ENCODE peak calls at places on chromosomes 13 and 19, in seven cellular contexts. One of them, this sample, is unnamed.

GRCh38 chr19:41849067-41849466 is 4.2 kb downstream of the DMRTC2 start:
- DNase-seq in HCT116: no peak
- DNase-seq in SK-N-SH: no peak
- DNase-seq in HepG2: no peak
- DNase-seq in K562: no peak
- DNase-seq in HL-60: no peak
- DNase-seq in GM12878: no peak
- DNase-seq in this sample: no peak

GRCh38 chr13:30676672-30677071 is 58.7 kb upstream of the ALOX5AP start:
- DNase-seq in HCT116: no peak
- DNase-seq in SK-N-SH: no peak
- DNase-seq in HepG2: peak; percentile 26
- DNase-seq in K562: no peak
- DNase-seq in HL-60: no peak
- DNase-seq in GM12878: no peak
- DNase-seq in this sample: no peak

GRCh38 chr19:35357867-35358573 is at the start of gene FFAR3:
- DNase-seq in HCT116: no peak
- DNase-seq in SK-N-SH: no peak
- DNase-seq in HepG2: no peak
- DNase-seq in K562: no peak
- DNase-seq in HL-60: peak; percentile 45
- DNase-seq in GM12878: no peak
- DNase-seq in this sample: no peak

GRCh38 chr19:47545061-47545948 is 27.6 kb downstream of the ZNF541 start:
- DNase-seq in HCT116: no peak
- DNase-seq in SK-N-SH: no peak
- DNase-seq in HepG2: no peak
- DNase-seq in K562: no peak
- DNase-seq in HL-60: no peak
- DNase-seq in GM12878: no peak
- DNase-seq in this sample: no peak

GRCh38 chr19:20035935-20036334 is 3.4 kb downstream of the ZNF682 start:
- DNase-seq in HCT116: no peak
- DNase-seq in SK-N-SH: no peak
- DNase-seq in HepG2: no peak
- DNase-seq in K562: no peak
- DNase-seq in HL-60: no peak
- DNase-seq in GM12878: no peak
- DNase-seq in this sample: no peak

GRCh38 chr13:102392810-102393209 is 9.0 kb downstream of the FGF14 start:
- DNase-seq in HCT116: no peak
- DNase-seq in SK-N-SH: no peak
- DNase-seq in HepG2: no peak
- DNase-seq in K562: no peak
- DNase-seq in HL-60: no peak
- DNase-seq in GM12878: no peak
- DNase-seq in this sample: no peak

GRCh38 chr19:5974721-5975387 is 3.1 kb downstream of the RANBP3 start:
- DNase-seq in HCT116: no peak
- DNase-seq in SK-N-SH: no peak
- DNase-seq in HepG2: peak; percentile 93
- DNase-seq in K562: no peak
- DNase-seq in HL-60: no peak
- DNase-seq in GM12878: peak; percentile 16
- DNase-seq in this sample: no peak

GRCh38 chr13:80100636-80101035 is 240.3 kb downstream of the SPRY2 start:
- DNase-seq in HCT116: no peak
- DNase-seq in SK-N-SH: no peak
- DNase-seq in HepG2: no peak
- DNase-seq in K562: no peak
- DNase-seq in HL-60: no peak
- DNase-seq in GM12878: no peak
- DNase-seq in this sample: no peak

GRCh38 chr19:39139305-39140194 is 14.0 kb downstream of the PAK4 start:
- DNase-seq in HCT116: no peak
- DNase-seq in SK-N-SH: no peak
- DNase-seq in HepG2: no peak
- DNase-seq in K562: no peak
- DNase-seq in HL-60: no peak
- DNase-seq in GM12878: no peak
- DNase-seq in this sample: no peak

GRCh38 chr13:111123221-111123620 is 8.1 kb downstream of the ARHGEF7 start:
- DNase-seq in HCT116: no peak
- DNase-seq in SK-N-SH: peak; percentile 62
- DNase-seq in HepG2: no peak
- DNase-seq in K562: no peak
- DNase-seq in HL-60: no peak
- DNase-seq in GM12878: no peak
- DNase-seq in this sample: no peak

GRCh38 chr19:43767316-43767715 is 12.6 kb upstream of the SMG9 start:
- DNase-seq in HCT116: no peak
- DNase-seq in SK-N-SH: no peak
- DNase-seq in HepG2: no peak
- DNase-seq in K562: no peak
- DNase-seq in HL-60: no peak
- DNase-seq in GM12878: no peak
- DNase-seq in this sample: no peak

GRCh38 chr13:113947321-113948033 is 26.4 kb downstream of the C13orf46 start:
- DNase-seq in HCT116: peak; percentile 12
- DNase-seq in SK-N-SH: no peak
- DNase-seq in HepG2: no peak
- DNase-seq in K562: peak; percentile 32
- DNase-seq in HL-60: no peak
- DNase-seq in GM12878: no peak
- DNase-seq in this sample: no peak

GRCh38 chr13:30932481-30933333 is at the start of gene TEX26:
- DNase-seq in HCT116: no peak
- DNase-seq in SK-N-SH: no peak
- DNase-seq in HepG2: no peak
- DNase-seq in K562: no peak
- DNase-seq in HL-60: no peak
- DNase-seq in GM12878: no peak
- DNase-seq in this sample: no peak

GRCh38 chr19:43700368-43701015 is 15.4 kb upstream of the IRGC start:
- DNase-seq in HCT116: no peak
- DNase-seq in SK-N-SH: no peak
- DNase-seq in HepG2: no peak
- DNase-seq in K562: no peak
- DNase-seq in HL-60: peak; percentile 51
- DNase-seq in GM12878: no peak
- DNase-seq in this sample: no peak

GRCh38 chr13:30585748-30586262 is 31.9 kb upstream of the USPL1 start:
- DNase-seq in HCT116: no peak
- DNase-seq in SK-N-SH: no peak
- DNase-seq in HepG2: no peak
- DNase-seq in K562: no peak
- DNase-seq in HL-60: no peak
- DNase-seq in GM12878: no peak
- DNase-seq in this sample: no peak

GRCh38 chr13:33640832-33641231 is 177.1 kb upstream of the RFC3 start:
- DNase-seq in HCT116: no peak
- DNase-seq in SK-N-SH: no peak
- DNase-seq in HepG2: peak; percentile 90
- DNase-seq in K562: no peak
- DNase-seq in HL-60: no peak
- DNase-seq in GM12878: no peak
- DNase-seq in this sample: no peak

GRCh38 chr13:33639640-33640080 is 178.3 kb upstream of the RFC3 start:
- DNase-seq in HCT116: no peak
- DNase-seq in SK-N-SH: no peak
- DNase-seq in HepG2: peak; percentile 43
- DNase-seq in K562: no peak
- DNase-seq in HL-60: no peak
- DNase-seq in GM12878: peak; percentile 40
- DNase-seq in this sample: no peak

GRCh38 chr13:33637978-33638743 is 179.8 kb upstream of the RFC3 start:
- DNase-seq in HCT116: no peak
- DNase-seq in SK-N-SH: no peak
- DNase-seq in HepG2: no peak
- DNase-seq in K562: no peak
- DNase-seq in HL-60: no peak
- DNase-seq in GM12878: no peak
- DNase-seq in this sample: no peak

GRCh38 chr13:33636955-33637670 is 180.8 kb upstream of the RFC3 start:
- DNase-seq in HCT116: no peak
- DNase-seq in SK-N-SH: no peak
- DNase-seq in HepG2: no peak
- DNase-seq in K562: no peak
- DNase-seq in HL-60: no peak
- DNase-seq in GM12878: no peak
- DNase-seq in this sample: no peak

DNA sequence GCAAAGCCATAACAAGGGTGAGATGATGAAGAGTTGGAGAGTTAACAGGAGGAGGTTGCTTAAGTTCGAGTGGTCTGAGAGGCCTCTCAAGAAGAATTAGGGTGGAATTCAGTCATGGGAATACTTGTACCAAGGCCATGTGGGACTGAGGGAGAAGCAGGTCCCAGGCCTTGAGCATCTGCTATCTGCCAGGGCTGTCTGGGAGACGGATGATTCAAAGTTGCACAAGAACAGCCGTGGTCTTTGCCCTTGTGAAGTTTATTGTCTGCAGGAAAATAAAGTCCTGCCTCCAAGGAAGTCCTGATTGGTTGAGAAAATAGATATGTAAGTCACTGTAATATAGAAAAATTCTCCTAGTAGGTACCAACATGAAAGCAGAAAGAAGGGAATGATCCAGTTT is 178.8 kb upstream of the RFC3 start:
- DNase-seq in HCT116: no peak
- DNase-seq in SK-N-SH: no peak
- DNase-seq in HepG2: peak; percentile 66
- DNase-seq in K562: no peak
- DNase-seq in HL-60: no peak
- DNase-seq in GM12878: no peak
- DNase-seq in this sample: no peak
- TF ChIP-seq POLR2AphosphoS5 in HCT116: no peak
- TF ChIP-seq POLR2AphosphoS5 in SK-N-SH: no peak
- TF ChIP-seq POLR2AphosphoS5 in HepG2: no peak
- TF ChIP-seq POLR2AphosphoS5 in K562: no peak
- TF ChIP-seq POLR2AphosphoS5 in HL-60: no peak
- TF ChIP-seq POLR2AphosphoS5 in GM12878: no peak
- TF ChIP-seq POLR2AphosphoS5 in this sample: no peak

GRCh38 chr13:27922974-27923612 is 3.3 kb downstream of the PDX1 start:
- DNase-seq in HCT116: no peak
- DNase-seq in SK-N-SH: no peak
- DNase-seq in HepG2: no peak
- DNase-seq in K562: no peak
- DNase-seq in HL-60: no peak
- DNase-seq in GM12878: no peak
- DNase-seq in this sample: no peak
- TF ChIP-seq REST in HCT116: no peak
- TF ChIP-seq REST in SK-N-SH: no peak
- TF ChIP-seq REST in HepG2: no peak
- TF ChIP-seq REST in K562: no peak
- TF ChIP-seq REST in HL-60: no peak
- TF ChIP-seq REST in GM12878: no peak
- TF ChIP-seq REST in this sample: no peak

GRCh38 chr19:34134190-34135032 is 37.9 kb upstream of the LSM14A start:
- DNase-seq in HCT116: peak; percentile 66
- DNase-seq in SK-N-SH: peak; percentile 100
- DNase-seq in HepG2: peak; percentile 70
- DNase-seq in K562: peak; percentile 99
- DNase-seq in HL-60: peak; percentile 54
- DNase-seq in GM12878: peak; percentile 56
- DNase-seq in this sample: peak; percentile 47

GRCh38 chr19:34135033-34135370 is 37.3 kb upstream of the LSM14A start:
- DNase-seq in HCT116: no peak
- DNase-seq in SK-N-SH: no peak
- DNase-seq in HepG2: no peak
- DNase-seq in K562: no peak
- DNase-seq in HL-60: no peak
- DNase-seq in GM12878: no peak
- DNase-seq in this sample: no peak

GRCh38 chr19:34136127-34136526 is 36.2 kb upstream of the LSM14A start:
- DNase-seq in HCT116: no peak
- DNase-seq in SK-N-SH: no peak
- DNase-seq in HepG2: no peak
- DNase-seq in K562: no peak
- DNase-seq in HL-60: no peak
- DNase-seq in GM12878: no peak
- DNase-seq in this sample: no peak

GRCh38 chr19:34131100-34131499 is 41.2 kb upstream of the LSM14A start:
- DNase-seq in HCT116: no peak
- DNase-seq in SK-N-SH: no peak
- DNase-seq in HepG2: no peak
- DNase-seq in K562: no peak
- DNase-seq in HL-60: no peak
- DNase-seq in GM12878: no peak
- DNase-seq in this sample: no peak

DNA sequence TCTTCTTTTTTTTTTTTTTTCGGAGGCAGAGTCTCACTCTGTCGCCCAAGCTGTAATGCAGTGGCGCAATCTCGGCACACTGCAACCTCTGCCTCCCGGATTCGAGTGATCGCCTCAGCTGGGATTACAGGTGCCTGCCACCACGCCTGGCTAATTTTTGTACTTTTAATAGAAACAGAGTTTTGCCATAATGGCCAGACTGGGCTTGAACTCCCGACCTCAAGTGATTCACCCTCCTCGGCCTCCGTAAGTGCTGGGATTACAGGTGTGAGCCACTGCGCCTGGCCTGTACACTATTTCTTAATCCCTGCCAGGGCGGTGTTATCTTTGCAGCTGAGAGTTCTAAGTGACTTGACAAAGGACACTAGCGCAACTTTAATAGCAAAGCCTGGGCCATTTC is 36.9 kb upstream of the LSM14A start:
- DNase-seq in HCT116: no peak
- DNase-seq in SK-N-SH: no peak
- DNase-seq in HepG2: no peak
- DNase-seq in K562: no peak
- DNase-seq in HL-60: no peak
- DNase-seq in GM12878: no peak
- DNase-seq in this sample: no peak
- H3K4me3 ChIP-seq in HCT116: peak overlapping the region; percentile 82
- H3K4me3 ChIP-seq in SK-N-SH: no peak overlapping the region
- H3K4me3 ChIP-seq in HepG2: no peak overlapping the region
- H3K4me3 ChIP-seq in K562: no peak overlapping the region
- H3K4me3 ChIP-seq in HL-60: no peak overlapping the region
- H3K4me3 ChIP-seq in GM12878: no peak overlapping the region
- H3K4me3 ChIP-seq in this sample: no peak overlapping the region

DNA sequence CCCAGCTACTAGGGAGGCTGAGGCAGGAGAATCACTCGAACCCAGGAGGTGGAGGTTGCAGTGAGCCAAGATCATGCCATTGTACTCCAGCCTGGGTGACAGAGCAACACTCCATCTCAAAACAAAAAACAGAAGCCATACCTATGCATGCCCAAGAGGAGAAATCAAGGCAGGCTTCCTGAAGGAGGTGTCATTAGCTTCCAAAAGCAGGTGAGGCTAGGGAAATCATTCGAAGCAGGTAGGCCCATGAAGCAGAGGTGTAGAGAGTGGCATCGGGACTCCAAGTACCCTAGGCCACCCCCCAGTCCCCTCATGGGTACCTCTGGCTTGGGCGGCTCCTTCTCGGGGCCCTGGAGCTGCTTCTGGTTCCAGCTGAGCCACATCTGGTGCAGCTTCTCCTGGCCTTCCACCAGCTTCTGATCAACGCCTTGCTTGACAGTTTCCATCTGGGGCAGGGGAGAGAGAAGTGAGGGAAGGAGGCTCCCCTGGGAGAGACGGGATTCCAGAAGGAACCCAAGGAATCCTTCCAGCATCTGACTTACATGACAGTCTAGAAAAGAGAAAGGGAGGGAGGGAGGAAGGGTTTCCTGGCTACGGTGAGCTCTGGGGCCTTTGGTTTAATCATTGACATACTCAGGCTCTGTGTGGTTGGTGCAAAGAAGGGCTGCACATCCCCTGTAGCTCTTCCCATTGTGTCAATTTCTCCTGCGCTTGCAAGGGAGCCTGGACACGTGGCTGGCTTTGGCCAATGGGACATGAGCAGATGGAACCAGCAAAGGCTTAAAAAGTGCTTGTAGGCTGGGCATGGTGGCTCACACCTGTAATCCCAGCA is 13.1 kb upstream of the TICAM1 start:
- DNase-seq in HCT116: no peak
- DNase-seq in SK-N-SH: no peak
- DNase-seq in HepG2: peak; percentile 75
- DNase-seq in K562: peak; percentile 6
- DNase-seq in HL-60: no peak
- DNase-seq in GM12878: no peak
- DNase-seq in this sample: no peak
- TF ChIP-seq POLR2AphosphoS5 in HCT116: no peak
- TF ChIP-seq POLR2AphosphoS5 in SK-N-SH: no peak
- TF ChIP-seq POLR2AphosphoS5 in HepG2: no peak
- TF ChIP-seq POLR2AphosphoS5 in K562: no peak
- TF ChIP-seq POLR2AphosphoS5 in HL-60: no peak
- TF ChIP-seq POLR2AphosphoS5 in GM12878: no peak
- TF ChIP-seq POLR2AphosphoS5 in this sample: no peak